ENCODE peak calls at places on chromosomes 16 and 17, in nine cellular contexts. One of them, this sample, is unnamed.

GRCh38 chr17:43927101-43927935 is 15.0 kb downstream of the PPY start:
- DNase-seq in renal cortical epithelial cell: no peak
- DNase-seq in AG09319: no peak
- DNase-seq in hippocampal formation: no peak
- DNase-seq in B cell: no peak
- DNase-seq in fibroblast of the aortic adventitia: no peak
- DNase-seq in adrenal gland: no peak
- DNase-seq in progenitor cell of endocrine pancreas: no peak
- DNase-seq in astrocyte of the cerebellum: no peak
- DNase-seq in this sample: no peak

GRCh38 chr17:83179378-83179777 is 100.0 kb downstream of the METRNL start:
- DNase-seq in astrocyte of the cerebellum: no peak
- DNase-seq in adrenal gland: no peak
- DNase-seq in fibroblast of the aortic adventitia: no peak
- DNase-seq in renal cortical epithelial cell: no peak
- DNase-seq in AG09319: no peak
- DNase-seq in progenitor cell of endocrine pancreas: no peak
- DNase-seq in hippocampal formation: no peak
- DNase-seq in B cell: no peak
- DNase-seq in this sample: no peak

GRCh38 chr16:58043571-58044155 is 18.1 kb downstream of the MMP15 start:
- DNase-seq in progenitor cell of endocrine pancreas: no peak
- DNase-seq in fibroblast of the aortic adventitia: no peak
- DNase-seq in astrocyte of the cerebellum: no peak
- DNase-seq in adrenal gland: no peak
- DNase-seq in hippocampal formation: no peak
- DNase-seq in B cell: peak
- DNase-seq in renal cortical epithelial cell: no peak
- DNase-seq in AG09319: no peak
- DNase-seq in this sample: no peak

GRCh38 chr16:73033271-73033998 is 14.5 kb downstream of the ZFHX3 start:
- DNase-seq in progenitor cell of endocrine pancreas: no peak
- DNase-seq in renal cortical epithelial cell: no peak
- DNase-seq in fibroblast of the aortic adventitia: no peak
- DNase-seq in B cell: no peak
- DNase-seq in astrocyte of the cerebellum: no peak
- DNase-seq in adrenal gland: no peak
- DNase-seq in AG09319: no peak
- DNase-seq in hippocampal formation: no peak
- DNase-seq in this sample: no peak

GRCh38 chr17:3528604-3529511 is 28.8 kb downstream of the TRPV3 start:
- DNase-seq in AG09319: no peak
- DNase-seq in renal cortical epithelial cell: peak
- DNase-seq in adrenal gland: no peak
- DNase-seq in progenitor cell of endocrine pancreas: no peak
- DNase-seq in hippocampal formation: peak
- DNase-seq in astrocyte of the cerebellum: no peak
- DNase-seq in fibroblast of the aortic adventitia: peak
- DNase-seq in B cell: no peak
- DNase-seq in this sample: no peak

GRCh38 chr16:23801387-23801786 is 34.4 kb upstream of the PRKCB start:
- DNase-seq in B cell: peak
- DNase-seq in adrenal gland: peak
- DNase-seq in astrocyte of the cerebellum: peak
- DNase-seq in AG09319: peak
- DNase-seq in fibroblast of the aortic adventitia: peak
- DNase-seq in progenitor cell of endocrine pancreas: peak
- DNase-seq in renal cortical epithelial cell: peak
- DNase-seq in hippocampal formation: peak
- DNase-seq in this sample: no peak

GRCh38 chr17:21458036-21458435 is 81.9 kb downstream of the KCNJ12 start:
- DNase-seq in renal cortical epithelial cell: no peak
- DNase-seq in progenitor cell of endocrine pancreas: no peak
- DNase-seq in fibroblast of the aortic adventitia: no peak
- DNase-seq in hippocampal formation: no peak
- DNase-seq in adrenal gland: no peak
- DNase-seq in astrocyte of the cerebellum: no peak
- DNase-seq in B cell: no peak
- DNase-seq in AG09319: no peak
- DNase-seq in this sample: no peak

GRCh38 chr17:72438783-72439182 is 318.0 kb downstream of the SOX9 start:
- DNase-seq in AG09319: no peak
- DNase-seq in astrocyte of the cerebellum: no peak
- DNase-seq in renal cortical epithelial cell: no peak
- DNase-seq in progenitor cell of endocrine pancreas: no peak
- DNase-seq in hippocampal formation: no peak
- DNase-seq in B cell: no peak
- DNase-seq in adrenal gland: no peak
- DNase-seq in fibroblast of the aortic adventitia: no peak
- DNase-seq in this sample: no peak

GRCh38 chr17:44108440-44109311 is 14.8 kb downstream of the HDAC5 start:
- DNase-seq in hippocampal formation: no peak
- DNase-seq in adrenal gland: peak
- DNase-seq in progenitor cell of endocrine pancreas: no peak
- DNase-seq in fibroblast of the aortic adventitia: peak
- DNase-seq in renal cortical epithelial cell: peak
- DNase-seq in B cell: no peak
- DNase-seq in astrocyte of the cerebellum: peak
- DNase-seq in AG09319: peak
- DNase-seq in this sample: peak

GRCh38 chr16:83215417-83216001 is 588.7 kb downstream of the CDH13 start:
- DNase-seq in fibroblast of the aortic adventitia: peak
- DNase-seq in B cell: peak
- DNase-seq in astrocyte of the cerebellum: peak
- DNase-seq in hippocampal formation: no peak
- DNase-seq in renal cortical epithelial cell: peak
- DNase-seq in AG09319: no peak
- DNase-seq in progenitor cell of endocrine pancreas: peak
- DNase-seq in adrenal gland: peak
- DNase-seq in this sample: no peak

GRCh38 chr16:67967956-67968439 is 439 bp downstream of the SLC12A4 start:
- DNase-seq in progenitor cell of endocrine pancreas: peak
- DNase-seq in AG09319: no peak
- DNase-seq in renal cortical epithelial cell: no peak
- DNase-seq in adrenal gland: peak
- DNase-seq in fibroblast of the aortic adventitia: peak
- DNase-seq in hippocampal formation: no peak
- DNase-seq in B cell: peak
- DNase-seq in astrocyte of the cerebellum: no peak
- DNase-seq in this sample: no peak

GRCh38 chr16:83717814-83718213 is 90.0 kb upstream of the HSBP1 start:
- DNase-seq in astrocyte of the cerebellum: peak
- DNase-seq in AG09319: peak
- DNase-seq in fibroblast of the aortic adventitia: peak
- DNase-seq in progenitor cell of endocrine pancreas: no peak
- DNase-seq in adrenal gland: no peak
- DNase-seq in B cell: no peak
- DNase-seq in hippocampal formation: no peak
- DNase-seq in renal cortical epithelial cell: peak
- DNase-seq in this sample: peak

GRCh38 chr16:70738083-70738977 is 52.5 kb upstream of the MTSS2 start:
- DNase-seq in progenitor cell of endocrine pancreas: no peak
- DNase-seq in fibroblast of the aortic adventitia: peak
- DNase-seq in AG09319: peak
- DNase-seq in B cell: no peak
- DNase-seq in astrocyte of the cerebellum: no peak
- DNase-seq in adrenal gland: peak
- DNase-seq in renal cortical epithelial cell: peak
- DNase-seq in hippocampal formation: peak
- DNase-seq in this sample: no peak

GRCh38 chr17:8192070-8192815 is 2.3 kb upstream of the BORCS6 start:
- DNase-seq in B cell: peak
- DNase-seq in adrenal gland: peak
- DNase-seq in renal cortical epithelial cell: peak
- DNase-seq in AG09319: no peak
- DNase-seq in astrocyte of the cerebellum: peak
- DNase-seq in hippocampal formation: peak
- DNase-seq in progenitor cell of endocrine pancreas: peak
- DNase-seq in fibroblast of the aortic adventitia: peak
- DNase-seq in this sample: no peak

GRCh38 chr16:11232852-11233726 is 22.9 kb downstream of the SOCS1 start:
- DNase-seq in hippocampal formation: no peak
- DNase-seq in B cell: peak
- DNase-seq in progenitor cell of endocrine pancreas: no peak
- DNase-seq in renal cortical epithelial cell: no peak
- DNase-seq in fibroblast of the aortic adventitia: no peak
- DNase-seq in adrenal gland: no peak
- DNase-seq in astrocyte of the cerebellum: no peak
- DNase-seq in AG09319: no peak
- DNase-seq in this sample: no peak

GRCh38 chr17:50187741-50188520 is 13.5 kb downstream of the COL1A1 start:
- DNase-seq in adrenal gland: no peak
- DNase-seq in AG09319: no peak
- DNase-seq in fibroblast of the aortic adventitia: peak
- DNase-seq in progenitor cell of endocrine pancreas: no peak
- DNase-seq in B cell: no peak
- DNase-seq in astrocyte of the cerebellum: no peak
- DNase-seq in renal cortical epithelial cell: no peak
- DNase-seq in hippocampal formation: no peak
- DNase-seq in this sample: no peak

GRCh38 chr17:40451420-40451819 is 8.2 kb downstream of the IGFBP4 start:
- DNase-seq in astrocyte of the cerebellum: peak
- DNase-seq in renal cortical epithelial cell: no peak
- DNase-seq in progenitor cell of endocrine pancreas: no peak
- DNase-seq in fibroblast of the aortic adventitia: peak
- DNase-seq in hippocampal formation: no peak
- DNase-seq in adrenal gland: peak
- DNase-seq in AG09319: peak
- DNase-seq in B cell: no peak
- DNase-seq in this sample: peak

GRCh38 chr17:30244853-30245385 is 9.4 kb upstream of the SLC6A4 start:
- DNase-seq in fibroblast of the aortic adventitia: peak
- DNase-seq in B cell: no peak
- DNase-seq in AG09319: no peak
- DNase-seq in renal cortical epithelial cell: peak
- DNase-seq in progenitor cell of endocrine pancreas: no peak
- DNase-seq in astrocyte of the cerebellum: no peak
- DNase-seq in adrenal gland: no peak
- DNase-seq in hippocampal formation: no peak
- DNase-seq in this sample: peak

This sample was measured in BJ.